ENCODE peak calls at places on chromosomes 1 and 21, in eight cellular contexts. R is heart right ventricle; E is CD4-positive, alpha-beta memory T cell; B is pancreas; Y is HL-60; G is brain microvascular endothelial cell; P is fibroblast of lung; I is trophoblast cell. M is an unnamed sample.

GRCh38 chr1:119885903-119886783 is 10.2 kb downstream of the ADAM30 start:
- DNase-seq in R (peak; percentile 42), E (no peak), B (peak; percentile 87), Y (peak; percentile 35), G (peak; percentile 53), P (peak; percentile 27), I (peak; percentile 59), M (no peak)

GRCh38 chr1:206685256-206685748 is 597 bp downstream of the MAPKAPK2 start:
- DNase-seq in R (peak; percentile 47), E (peak; percentile 69), B (peak; percentile 78), Y (no peak), G (peak; percentile 36), P (no peak), I (peak; percentile 19), M (no peak)

GRCh38 chr1:85289207-85289847 is 12.9 kb upstream of the BCL10 start:
- DNase-seq in R (no peak), E (no peak), B (no peak), Y (peak; percentile 24), G (peak; percentile 90), P (peak; percentile 97), I (no peak), M (no peak)

GRCh38 chr1:19156676-19157075 is 53.4 kb downstream of the UBR4 start:
- DNase-seq in R (no peak), E (no peak), B (no peak), Y (no peak), G (no peak), P (peak; percentile 31), I (peak; percentile 74), M (no peak)

GRCh38 chr1:178093150-178093957 is 550 bp upstream of the RASAL2 start:
- DNase-seq in R (peak; percentile 91), E (no peak), B (peak; percentile 91), Y (peak; percentile 79), G (peak; percentile 98), P (peak; percentile 98), I (peak; percentile 97), M (peak; percentile 61)

GRCh38 chr1:226877669-226878068 is 7.3 kb downstream of the PSEN2 start:
- DNase-seq in R (no peak), E (no peak), B (no peak), Y (no peak), G (no peak), P (no peak), I (no peak), M (no peak)

GRCh38 chr1:115469703-115470476 is 131.8 kb upstream of the NGF start:
- DNase-seq in R (peak; percentile 42), E (no peak), B (peak; percentile 81), Y (no peak), G (peak; percentile 66), P (peak; percentile 80), I (peak; percentile 14), M (no peak)

GRCh38 chr1:68104155-68104554 is 53.7 kb upstream of the DIRAS3 start:
- DNase-seq in R (no peak), E (no peak), B (no peak), Y (no peak), G (peak; percentile 78), P (peak; percentile 89), I (no peak), M (no peak)

GRCh38 chr1:153956997-153957715 is 1.3 kb downstream of the CRTC2 start:
- DNase-seq in R (no peak), E (no peak), B (no peak), Y (no peak), G (no peak), P (no peak), I (no peak), M (no peak)

GRCh38 chr1:153959454-153959853 is 1.0 kb upstream of the CRTC2 start:
- DNase-seq in R (no peak), E (no peak), B (no peak), Y (no peak), G (no peak), P (no peak), I (no peak), M (no peak)

GRCh38 chr1:153958111-153958960 is at the start of gene CRTC2:
- DNase-seq in R (peak; percentile 97), E (peak; percentile 99), B (peak; percentile 95), Y (peak; percentile 98), G (peak; percentile 98), P (peak; percentile 98), I (peak; percentile 98), M (peak; percentile 99)

GRCh38 chr1:153958961-153959260 is 499 bp upstream of the CRTC2 start:
- DNase-seq in R (no peak), E (no peak), B (no peak), Y (no peak), G (no peak), P (no peak), I (no peak), M (no peak)

DNA sequence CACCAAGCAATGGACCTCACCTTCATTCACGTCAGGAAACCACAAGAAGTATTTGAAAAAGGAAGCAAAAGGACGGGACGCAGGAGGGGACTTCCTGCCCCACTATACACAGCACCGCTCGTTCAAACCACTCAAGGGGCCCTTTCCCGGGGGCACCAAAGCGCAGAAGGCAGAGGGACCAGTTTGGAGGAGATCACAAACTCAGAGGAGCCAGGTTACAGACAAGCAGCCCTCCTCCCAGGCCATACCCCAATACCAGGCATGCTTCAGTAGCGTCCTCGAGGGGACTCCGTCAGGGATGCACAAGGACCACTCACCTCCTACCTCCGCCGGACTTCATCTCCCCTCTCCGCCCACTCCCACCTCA is 685 bp downstream of the CRTC2 start:
- DNase-seq in R (no peak), E (peak; percentile 72), B (no peak), Y (no peak), G (no peak), P (peak; percentile 36), I (no peak), M (no peak)
- H3K27ac ChIP-seq in R (peak overlapping the region; percentile 98), E (peak overlapping the region; percentile 90), B (peak overlapping the region; percentile 91), Y (peak overlapping the region; percentile 88), G (peak overlapping the region; percentile 72), P (peak overlapping the region; percentile 53), I (peak overlapping the region; percentile 81), M (peak overlapping the region; percentile 84)

GRCh38 chr1:109501644-109502367 is 7.7 kb downstream of the AMIGO1 start:
- DNase-seq in R (no peak), E (no peak), B (no peak), Y (no peak), G (no peak), P (no peak), I (no peak), M (no peak)
- H3K27me3 ChIP-seq in R (no peaks in the 10 kb centered on the region), E (no peaks in the 10 kb centered on the region), B (no peaks in the 10 kb centered on the region), Y (no peaks in the 10 kb centered on the region), G (no peaks in the 10 kb centered on the region), P (no peaks in the 10 kb centered on the region), I (no peaks in the 10 kb centered on the region), M (no peaks in the 10 kb centered on the region)

GRCh38 chr21:38963006-38963405 is 157.3 kb downstream of the ETS2 start:
- DNase-seq in R (no peak), E (no peak), B (no peak), Y (no peak), G (no peak), P (no peak), I (no peak), M (no peak)

GRCh38 chr21:38960251-38960650 is 154.5 kb downstream of the ETS2 start:
- DNase-seq in R (no peak), E (no peak), B (no peak), Y (no peak), G (no peak), P (no peak), I (no peak), M (no peak)

GRCh38 chr21:38965910-38966504 is 160.3 kb downstream of the ETS2 start:
- DNase-seq in R (no peak), E (no peak), B (peak; percentile 74), Y (no peak), G (peak; percentile 16), P (peak; percentile 39), I (peak; percentile 96), M (no peak)

GRCh38 chr21:38968887-38969543 is 163.3 kb downstream of the ETS2 start:
- DNase-seq in R (no peak), E (no peak), B (no peak), Y (no peak), G (no peak), P (no peak), I (no peak), M (no peak)

DNA sequence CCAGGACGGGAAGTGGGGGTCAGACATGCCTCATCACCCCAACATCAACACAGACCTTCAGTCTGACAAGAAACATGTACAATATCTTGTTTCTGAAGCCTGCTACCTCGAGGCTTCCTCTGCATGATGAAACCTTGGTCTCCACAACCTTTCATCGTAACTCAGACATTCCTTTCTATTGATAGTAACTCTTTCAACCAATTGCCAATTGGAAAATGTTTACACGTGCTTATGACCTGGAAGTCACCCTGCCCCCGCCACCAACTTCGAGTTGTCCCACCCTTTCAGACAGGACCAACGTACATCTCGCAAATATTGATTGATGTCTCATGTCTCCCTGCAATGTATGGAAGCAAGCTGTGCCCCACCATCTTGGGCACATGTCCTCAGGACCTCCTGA is 159.5 kb downstream of the ETS2 start:
- DNase-seq in R (no peak), E (no peak), B (no peak), Y (no peak), G (peak; percentile 27), P (peak; percentile 17), I (peak; percentile 5), M (no peak)
- H3K27ac ChIP-seq in R (no peak overlapping the region), E (no peak overlapping the region), B (no peak overlapping the region), Y (peak overlapping the region; percentile 31), G (no peak overlapping the region), P (peak overlapping the region; percentile 67), I (peak overlapping the region; percentile 60), M (peak overlapping the region; percentile 11)

GRCh38 chr1:21593231-21593630 is 75.9 kb downstream of the RAP1GAP start:
- DNase-seq in R (no peak), E (no peak), B (no peak), Y (no peak), G (no peak), P (no peak), I (no peak), M (no peak)

GRCh38 chr1:21596179-21596578 is 73.0 kb downstream of the RAP1GAP start:
- DNase-seq in R (no peak), E (no peak), B (no peak), Y (no peak), G (no peak), P (no peak), I (no peak), M (no peak)

GRCh38 chr1:21596628-21597027 is 72.5 kb downstream of the RAP1GAP start:
- DNase-seq in R (no peak), E (no peak), B (no peak), Y (no peak), G (no peak), P (no peak), I (no peak), M (no peak)

GRCh38 chr1:21594495-21594894 is 74.7 kb downstream of the RAP1GAP start:
- DNase-seq in R (no peak), E (no peak), B (no peak), Y (no peak), G (no peak), P (no peak), I (no peak), M (no peak)

DNA sequence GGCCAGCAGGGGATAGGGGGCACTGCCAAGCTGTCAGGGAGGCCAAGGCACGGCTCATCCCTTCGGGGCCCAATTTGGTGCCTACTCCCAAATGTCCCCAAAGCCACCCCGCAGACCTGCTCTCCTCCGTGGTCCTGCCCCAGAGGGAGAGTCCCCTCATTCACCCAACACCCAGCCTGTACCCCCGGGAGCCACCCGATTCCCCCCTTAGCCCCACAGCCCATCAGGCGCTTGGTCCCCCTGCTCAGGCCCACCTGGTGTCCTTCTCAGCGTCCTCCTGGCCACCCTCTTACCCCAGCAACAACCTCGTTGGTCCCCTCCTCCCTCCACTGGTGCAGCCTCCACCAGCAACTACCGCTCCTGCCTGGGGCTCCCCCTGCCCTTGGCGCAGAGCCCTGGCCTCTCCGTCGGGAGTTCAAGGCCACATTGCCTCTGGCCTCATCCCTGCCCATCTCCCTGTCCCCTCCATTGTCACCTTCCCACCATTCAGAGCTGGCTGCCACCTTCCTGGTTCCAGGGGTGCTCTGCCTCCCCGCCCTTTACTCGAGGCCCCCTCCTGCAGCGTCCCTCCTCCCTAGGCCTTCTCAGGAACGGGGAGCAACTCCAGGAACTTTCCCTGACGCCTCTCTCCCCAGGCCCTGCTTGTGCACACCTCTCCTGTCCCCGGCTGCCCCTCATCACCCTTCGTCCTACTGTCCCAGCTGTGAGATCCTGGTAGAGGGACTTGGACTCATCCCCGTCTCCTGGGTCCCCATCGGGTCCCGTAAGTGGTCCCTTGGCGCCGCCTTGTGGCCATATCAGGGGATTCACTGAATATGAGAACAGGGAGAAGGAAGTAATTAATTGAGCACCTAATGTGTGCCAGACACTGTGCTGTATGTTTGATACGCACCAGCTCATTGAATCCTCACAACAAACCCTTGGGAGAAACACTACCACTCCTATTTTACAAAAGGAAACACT is 73.9 kb downstream of the RAP1GAP start:
- DNase-seq in R (peak; percentile 66), E (no peak), B (peak; percentile 83), Y (no peak), G (peak; percentile 61), P (peak; percentile 18), I (peak; percentile 61), M (no peak)
- H3K27me3 ChIP-seq in R (peaks cover 12% of the 10 kb centered on the region), E (no peaks in the 10 kb centered on the region), B (no peaks in the 10 kb centered on the region), Y (no peaks in the 10 kb centered on the region), G (peaks cover 2% of the 10 kb centered on the region), P (no peaks in the 10 kb centered on the region), I (no peaks in the 10 kb centered on the region), M (no peaks in the 10 kb centered on the region)